ENCODE peak calls at places on chromosomes 13 and 19, in ten cellular contexts. One of them, this sample, is unnamed.

GRCh38 chr13:20428666-20429644 is 96.7 kb downstream of the CRYL1 start:
- DNase-seq in NCI-H1092 treated with DMSO at 0.1 percent for 48 hours: no peak
- DNase-seq in foreskin melanocyte: no peak
- DNase-seq in T-helper 2 cell: no peak
- DNase-seq in PC-9: peak; percentile 29
- DNase-seq in adipocyte: no peak
- DNase-seq in NCI-H1105: no peak
- DNase-seq in AML-193: no peak
- DNase-seq in fibroblast of mammary gland: peak; percentile 91
- DNase-seq in stimulated activated CD8-positive, alpha-beta memory T cell treated with anti-CD3 and anti-CD28 coated beads, Interleukin-12 subunit alpha, Interleukin-12 subunit beta, amount 100 ng/mL, for 4 hours: no peak
- DNase-seq in this sample: no peak

GRCh38 chr13:32187651-32188050 is 127.5 kb downstream of the ZAR1L start:
- DNase-seq in NCI-H1092 treated with DMSO at 0.1 percent for 48 hours: no peak
- DNase-seq in foreskin melanocyte: no peak
- DNase-seq in T-helper 2 cell: no peak
- DNase-seq in PC-9: no peak
- DNase-seq in adipocyte: no peak
- DNase-seq in NCI-H1105: no peak
- DNase-seq in AML-193: no peak
- DNase-seq in fibroblast of mammary gland: no peak
- DNase-seq in stimulated activated CD8-positive, alpha-beta memory T cell treated with anti-CD3 and anti-CD28 coated beads, Interleukin-12 subunit alpha, Interleukin-12 subunit beta, amount 100 ng/mL, for 4 hours: no peak
- DNase-seq in this sample: no peak

GRCh38 chr19:1360818-1361461 is 22.8 kb upstream of the NDUFS7 start:
- DNase-seq in NCI-H1092 treated with DMSO at 0.1 percent for 48 hours: peak; percentile 55
- DNase-seq in foreskin melanocyte: peak; percentile 61
- DNase-seq in T-helper 2 cell: no peak
- DNase-seq in PC-9: no peak
- DNase-seq in adipocyte: peak; percentile 78
- DNase-seq in NCI-H1105: peak; percentile 84
- DNase-seq in AML-193: peak; percentile 21
- DNase-seq in fibroblast of mammary gland: peak; percentile 90
- DNase-seq in stimulated activated CD8-positive, alpha-beta memory T cell treated with anti-CD3 and anti-CD28 coated beads, Interleukin-12 subunit alpha, Interleukin-12 subunit beta, amount 100 ng/mL, for 4 hours: no peak
- DNase-seq in this sample: peak; percentile 64

GRCh38 chr13:106690779-106691178 is 122.8 kb upstream of the ARGLU1 start:
- DNase-seq in NCI-H1092 treated with DMSO at 0.1 percent for 48 hours: no peak
- DNase-seq in foreskin melanocyte: no peak
- DNase-seq in T-helper 2 cell: no peak
- DNase-seq in PC-9: no peak
- DNase-seq in adipocyte: no peak
- DNase-seq in NCI-H1105: no peak
- DNase-seq in AML-193: no peak
- DNase-seq in fibroblast of mammary gland: no peak
- DNase-seq in stimulated activated CD8-positive, alpha-beta memory T cell treated with anti-CD3 and anti-CD28 coated beads, Interleukin-12 subunit alpha, Interleukin-12 subunit beta, amount 100 ng/mL, for 4 hours: no peak
- DNase-seq in this sample: no peak

GRCh38 chr13:109427148-109427547 is 359.2 kb downstream of the IRS2 start:
- DNase-seq in NCI-H1092 treated with DMSO at 0.1 percent for 48 hours: no peak
- DNase-seq in foreskin melanocyte: peak; percentile 56
- DNase-seq in T-helper 2 cell: no peak
- DNase-seq in PC-9: no peak
- DNase-seq in adipocyte: peak; percentile 13
- DNase-seq in NCI-H1105: no peak
- DNase-seq in AML-193: no peak
- DNase-seq in fibroblast of mammary gland: peak; percentile 70
- DNase-seq in stimulated activated CD8-positive, alpha-beta memory T cell treated with anti-CD3 and anti-CD28 coated beads, Interleukin-12 subunit alpha, Interleukin-12 subunit beta, amount 100 ng/mL, for 4 hours: no peak
- DNase-seq in this sample: no peak

GRCh38 chr19:10399878-10400277 is 3.5 kb downstream of the CDC37 start:
- DNase-seq in NCI-H1092 treated with DMSO at 0.1 percent for 48 hours: no peak
- DNase-seq in foreskin melanocyte: no peak
- DNase-seq in T-helper 2 cell: no peak
- DNase-seq in PC-9: no peak
- DNase-seq in adipocyte: no peak
- DNase-seq in NCI-H1105: no peak
- DNase-seq in AML-193: no peak
- DNase-seq in fibroblast of mammary gland: no peak
- DNase-seq in stimulated activated CD8-positive, alpha-beta memory T cell treated with anti-CD3 and anti-CD28 coated beads, Interleukin-12 subunit alpha, Interleukin-12 subunit beta, amount 100 ng/mL, for 4 hours: no peak
- DNase-seq in this sample: no peak

GRCh38 chr13:33289966-33290365 is 4.4 kb upstream of the STARD13 start:
- DNase-seq in NCI-H1092 treated with DMSO at 0.1 percent for 48 hours: no peak
- DNase-seq in foreskin melanocyte: no peak
- DNase-seq in T-helper 2 cell: no peak
- DNase-seq in PC-9: no peak
- DNase-seq in adipocyte: no peak
- DNase-seq in NCI-H1105: no peak
- DNase-seq in AML-193: no peak
- DNase-seq in fibroblast of mammary gland: no peak
- DNase-seq in stimulated activated CD8-positive, alpha-beta memory T cell treated with anti-CD3 and anti-CD28 coated beads, Interleukin-12 subunit alpha, Interleukin-12 subunit beta, amount 100 ng/mL, for 4 hours: no peak
- DNase-seq in this sample: no peak

GRCh38 chr13:29160862-29161261 is 340.7 kb downstream of the MTUS2 start:
- DNase-seq in NCI-H1092 treated with DMSO at 0.1 percent for 48 hours: no peak
- DNase-seq in foreskin melanocyte: no peak
- DNase-seq in T-helper 2 cell: no peak
- DNase-seq in PC-9: no peak
- DNase-seq in adipocyte: no peak
- DNase-seq in NCI-H1105: no peak
- DNase-seq in AML-193: no peak
- DNase-seq in fibroblast of mammary gland: no peak
- DNase-seq in stimulated activated CD8-positive, alpha-beta memory T cell treated with anti-CD3 and anti-CD28 coated beads, Interleukin-12 subunit alpha, Interleukin-12 subunit beta, amount 100 ng/mL, for 4 hours: no peak
- DNase-seq in this sample: peak; percentile 21

GRCh38 chr19:3778899-3779723 is 7.1 kb downstream of the MATK start:
- DNase-seq in NCI-H1092 treated with DMSO at 0.1 percent for 48 hours: no peak
- DNase-seq in foreskin melanocyte: no peak
- DNase-seq in T-helper 2 cell: no peak
- DNase-seq in PC-9: no peak
- DNase-seq in adipocyte: no peak
- DNase-seq in NCI-H1105: no peak
- DNase-seq in AML-193: no peak
- DNase-seq in fibroblast of mammary gland: no peak
- DNase-seq in stimulated activated CD8-positive, alpha-beta memory T cell treated with anti-CD3 and anti-CD28 coated beads, Interleukin-12 subunit alpha, Interleukin-12 subunit beta, amount 100 ng/mL, for 4 hours: no peak
- DNase-seq in this sample: no peak

GRCh38 chr13:72127031-72127430 is 260.0 kb upstream of the DACH1 start:
- DNase-seq in NCI-H1092 treated with DMSO at 0.1 percent for 48 hours: no peak
- DNase-seq in foreskin melanocyte: no peak
- DNase-seq in T-helper 2 cell: no peak
- DNase-seq in PC-9: no peak
- DNase-seq in adipocyte: no peak
- DNase-seq in NCI-H1105: no peak
- DNase-seq in AML-193: no peak
- DNase-seq in fibroblast of mammary gland: no peak
- DNase-seq in stimulated activated CD8-positive, alpha-beta memory T cell treated with anti-CD3 and anti-CD28 coated beads, Interleukin-12 subunit alpha, Interleukin-12 subunit beta, amount 100 ng/mL, for 4 hours: no peak
- DNase-seq in this sample: no peak

GRCh38 chr13:23679214-23679613 is 109.0 kb downstream of the TNFRSF19 start:
- DNase-seq in NCI-H1092 treated with DMSO at 0.1 percent for 48 hours: no peak
- DNase-seq in foreskin melanocyte: no peak
- DNase-seq in T-helper 2 cell: no peak
- DNase-seq in PC-9: no peak
- DNase-seq in adipocyte: no peak
- DNase-seq in NCI-H1105: no peak
- DNase-seq in AML-193: no peak
- DNase-seq in fibroblast of mammary gland: peak; percentile 53
- DNase-seq in stimulated activated CD8-positive, alpha-beta memory T cell treated with anti-CD3 and anti-CD28 coated beads, Interleukin-12 subunit alpha, Interleukin-12 subunit beta, amount 100 ng/mL, for 4 hours: no peak
- DNase-seq in this sample: no peak

GRCh38 chr13:45333973-45334922 is 6.7 kb downstream of the TPT1 start:
- DNase-seq in NCI-H1092 treated with DMSO at 0.1 percent for 48 hours: no peak
- DNase-seq in foreskin melanocyte: no peak
- DNase-seq in T-helper 2 cell: peak; percentile 54
- DNase-seq in PC-9: no peak
- DNase-seq in adipocyte: no peak
- DNase-seq in NCI-H1105: no peak
- DNase-seq in AML-193: peak; percentile 89
- DNase-seq in fibroblast of mammary gland: peak; percentile 62
- DNase-seq in stimulated activated CD8-positive, alpha-beta memory T cell treated with anti-CD3 and anti-CD28 coated beads, Interleukin-12 subunit alpha, Interleukin-12 subunit beta, amount 100 ng/mL, for 4 hours: no peak
- DNase-seq in this sample: no peak

GRCh38 chr13:28059214-28059613 is 41.2 kb downstream of the FLT3 start:
- DNase-seq in NCI-H1092 treated with DMSO at 0.1 percent for 48 hours: no peak
- DNase-seq in foreskin melanocyte: no peak
- DNase-seq in T-helper 2 cell: no peak
- DNase-seq in PC-9: no peak
- DNase-seq in adipocyte: peak; percentile 11
- DNase-seq in NCI-H1105: no peak
- DNase-seq in AML-193: peak; percentile 84
- DNase-seq in fibroblast of mammary gland: peak; percentile 38
- DNase-seq in stimulated activated CD8-positive, alpha-beta memory T cell treated with anti-CD3 and anti-CD28 coated beads, Interleukin-12 subunit alpha, Interleukin-12 subunit beta, amount 100 ng/mL, for 4 hours: no peak
- DNase-seq in this sample: peak; percentile 73

GRCh38 chr13:79482271-79482970 is 1.5 kb downstream of the NDFIP2 start:
- DNase-seq in NCI-H1092 treated with DMSO at 0.1 percent for 48 hours: no peak
- DNase-seq in foreskin melanocyte: no peak
- DNase-seq in T-helper 2 cell: no peak
- DNase-seq in PC-9: no peak
- DNase-seq in adipocyte: peak; percentile 55
- DNase-seq in NCI-H1105: no peak
- DNase-seq in AML-193: no peak
- DNase-seq in fibroblast of mammary gland: no peak
- DNase-seq in stimulated activated CD8-positive, alpha-beta memory T cell treated with anti-CD3 and anti-CD28 coated beads, Interleukin-12 subunit alpha, Interleukin-12 subunit beta, amount 100 ng/mL, for 4 hours: no peak
- DNase-seq in this sample: no peak

GRCh38 chr13:30364133-30364532 is 56.8 kb upstream of the KATNAL1 start:
- DNase-seq in NCI-H1092 treated with DMSO at 0.1 percent for 48 hours: no peak
- DNase-seq in foreskin melanocyte: no peak
- DNase-seq in T-helper 2 cell: no peak
- DNase-seq in PC-9: no peak
- DNase-seq in adipocyte: no peak
- DNase-seq in NCI-H1105: no peak
- DNase-seq in AML-193: no peak
- DNase-seq in fibroblast of mammary gland: no peak
- DNase-seq in stimulated activated CD8-positive, alpha-beta memory T cell treated with anti-CD3 and anti-CD28 coated beads, Interleukin-12 subunit alpha, Interleukin-12 subunit beta, amount 100 ng/mL, for 4 hours: no peak
- DNase-seq in this sample: no peak

GRCh38 chr13:30526612-30527217 is 61.0 kb upstream of the HMGB1 start:
- DNase-seq in NCI-H1092 treated with DMSO at 0.1 percent for 48 hours: no peak
- DNase-seq in foreskin melanocyte: peak; percentile 12
- DNase-seq in T-helper 2 cell: no peak
- DNase-seq in PC-9: no peak
- DNase-seq in adipocyte: no peak
- DNase-seq in NCI-H1105: no peak
- DNase-seq in AML-193: no peak
- DNase-seq in fibroblast of mammary gland: peak; percentile 32
- DNase-seq in stimulated activated CD8-positive, alpha-beta memory T cell treated with anti-CD3 and anti-CD28 coated beads, Interleukin-12 subunit alpha, Interleukin-12 subunit beta, amount 100 ng/mL, for 4 hours: no peak
- DNase-seq in this sample: no peak

GRCh38 chr19:21835810-21836444 is at the start of gene ZNF43:
- DNase-seq in NCI-H1092 treated with DMSO at 0.1 percent for 48 hours: peak; percentile 89
- DNase-seq in foreskin melanocyte: peak; percentile 92
- DNase-seq in T-helper 2 cell: peak; percentile 86
- DNase-seq in PC-9: peak; percentile 89
- DNase-seq in adipocyte: peak; percentile 93
- DNase-seq in NCI-H1105: peak; percentile 97
- DNase-seq in AML-193: peak; percentile 95
- DNase-seq in fibroblast of mammary gland: peak; percentile 94
- DNase-seq in stimulated activated CD8-positive, alpha-beta memory T cell treated with anti-CD3 and anti-CD28 coated beads, Interleukin-12 subunit alpha, Interleukin-12 subunit beta, amount 100 ng/mL, for 4 hours: peak; percentile 77
- DNase-seq in this sample: no peak

GRCh38 chr19:37572203-37572602 is 22.4 kb downstream of the ZNF571 start:
- DNase-seq in NCI-H1092 treated with DMSO at 0.1 percent for 48 hours: no peak
- DNase-seq in foreskin melanocyte: no peak
- DNase-seq in T-helper 2 cell: no peak
- DNase-seq in PC-9: no peak
- DNase-seq in adipocyte: no peak
- DNase-seq in NCI-H1105: no peak
- DNase-seq in AML-193: no peak
- DNase-seq in fibroblast of mammary gland: peak; percentile 68
- DNase-seq in stimulated activated CD8-positive, alpha-beta memory T cell treated with anti-CD3 and anti-CD28 coated beads, Interleukin-12 subunit alpha, Interleukin-12 subunit beta, amount 100 ng/mL, for 4 hours: no peak
- DNase-seq in this sample: no peak

GRCh38 chr19:7789447-7789846 is 26.4 kb downstream of the CLEC4M start:
- DNase-seq in NCI-H1092 treated with DMSO at 0.1 percent for 48 hours: no peak
- DNase-seq in foreskin melanocyte: no peak
- DNase-seq in T-helper 2 cell: no peak
- DNase-seq in PC-9: no peak
- DNase-seq in adipocyte: no peak
- DNase-seq in NCI-H1105: peak; percentile 45
- DNase-seq in AML-193: no peak
- DNase-seq in fibroblast of mammary gland: no peak
- DNase-seq in stimulated activated CD8-positive, alpha-beta memory T cell treated with anti-CD3 and anti-CD28 coated beads, Interleukin-12 subunit alpha, Interleukin-12 subunit beta, amount 100 ng/mL, for 4 hours: peak; percentile 15
- DNase-seq in this sample: no peak

GRCh38 chr13:40490086-40490723 is 176.2 kb downstream of the FOXO1 start:
- DNase-seq in NCI-H1092 treated with DMSO at 0.1 percent for 48 hours: no peak
- DNase-seq in foreskin melanocyte: no peak
- DNase-seq in T-helper 2 cell: no peak
- DNase-seq in PC-9: no peak
- DNase-seq in adipocyte: no peak
- DNase-seq in NCI-H1105: peak; percentile 16
- DNase-seq in AML-193: no peak
- DNase-seq in fibroblast of mammary gland: no peak
- DNase-seq in stimulated activated CD8-positive, alpha-beta memory T cell treated with anti-CD3 and anti-CD28 coated beads, Interleukin-12 subunit alpha, Interleukin-12 subunit beta, amount 100 ng/mL, for 4 hours: no peak
- DNase-seq in this sample: no peak

GRCh38 chr19:32041681-32042292 is 303.6 kb upstream of the ZNF507 start:
- DNase-seq in NCI-H1092 treated with DMSO at 0.1 percent for 48 hours: no peak
- DNase-seq in foreskin melanocyte: peak; percentile 8
- DNase-seq in T-helper 2 cell: no peak
- DNase-seq in PC-9: no peak
- DNase-seq in adipocyte: peak; percentile 4
- DNase-seq in NCI-H1105: no peak
- DNase-seq in AML-193: no peak
- DNase-seq in fibroblast of mammary gland: peak; percentile 31
- DNase-seq in stimulated activated CD8-positive, alpha-beta memory T cell treated with anti-CD3 and anti-CD28 coated beads, Interleukin-12 subunit alpha, Interleukin-12 subunit beta, amount 100 ng/mL, for 4 hours: no peak
- DNase-seq in this sample: peak; percentile 1

GRCh38 chr13:101025925-101026324 is 351.3 kb upstream of the TMTC4 start:
- DNase-seq in NCI-H1092 treated with DMSO at 0.1 percent for 48 hours: no peak
- DNase-seq in foreskin melanocyte: no peak
- DNase-seq in T-helper 2 cell: no peak
- DNase-seq in PC-9: no peak
- DNase-seq in adipocyte: no peak
- DNase-seq in NCI-H1105: no peak
- DNase-seq in AML-193: no peak
- DNase-seq in fibroblast of mammary gland: no peak
- DNase-seq in stimulated activated CD8-positive, alpha-beta memory T cell treated with anti-CD3 and anti-CD28 coated beads, Interleukin-12 subunit alpha, Interleukin-12 subunit beta, amount 100 ng/mL, for 4 hours: no peak
- DNase-seq in this sample: no peak

GRCh38 chr19:29449371-29449770 is 76.4 kb upstream of the VSTM2B start:
- DNase-seq in NCI-H1092 treated with DMSO at 0.1 percent for 48 hours: no peak
- DNase-seq in foreskin melanocyte: no peak
- DNase-seq in T-helper 2 cell: no peak
- DNase-seq in PC-9: no peak
- DNase-seq in adipocyte: no peak
- DNase-seq in NCI-H1105: no peak
- DNase-seq in AML-193: no peak
- DNase-seq in fibroblast of mammary gland: no peak
- DNase-seq in stimulated activated CD8-positive, alpha-beta memory T cell treated with anti-CD3 and anti-CD28 coated beads, Interleukin-12 subunit alpha, Interleukin-12 subunit beta, amount 100 ng/mL, for 4 hours: no peak
- DNase-seq in this sample: no peak

GRCh38 chr13:92074658-92075057 is 676.2 kb downstream of the GPC5 start:
- DNase-seq in NCI-H1092 treated with DMSO at 0.1 percent for 48 hours: peak; percentile 40
- DNase-seq in foreskin melanocyte: no peak
- DNase-seq in T-helper 2 cell: no peak
- DNase-seq in PC-9: no peak
- DNase-seq in adipocyte: no peak
- DNase-seq in NCI-H1105: no peak
- DNase-seq in AML-193: peak; percentile 46
- DNase-seq in fibroblast of mammary gland: no peak
- DNase-seq in stimulated activated CD8-positive, alpha-beta memory T cell treated with anti-CD3 and anti-CD28 coated beads, Interleukin-12 subunit alpha, Interleukin-12 subunit beta, amount 100 ng/mL, for 4 hours: no peak
- DNase-seq in this sample: peak; percentile 13

GRCh38 chr19:6424190-6424938 is at the start of gene KHSRP:
- DNase-seq in NCI-H1092 treated with DMSO at 0.1 percent for 48 hours: no peak
- DNase-seq in foreskin melanocyte: no peak
- DNase-seq in T-helper 2 cell: peak; percentile 6
- DNase-seq in PC-9: no peak
- DNase-seq in adipocyte: peak; percentile 48
- DNase-seq in NCI-H1105: peak; percentile 54
- DNase-seq in AML-193: no peak
- DNase-seq in fibroblast of mammary gland: no peak
- DNase-seq in stimulated activated CD8-positive, alpha-beta memory T cell treated with anti-CD3 and anti-CD28 coated beads, Interleukin-12 subunit alpha, Interleukin-12 subunit beta, amount 100 ng/mL, for 4 hours: peak; percentile 34
- DNase-seq in this sample: no peak

GRCh38 chr13:106566682-106567420 is 1.1 kb downstream of the ARGLU1 start:
- DNase-seq in NCI-H1092 treated with DMSO at 0.1 percent for 48 hours: peak; percentile 64
- DNase-seq in foreskin melanocyte: peak; percentile 53
- DNase-seq in T-helper 2 cell: peak; percentile 11
- DNase-seq in PC-9: peak; percentile 51
- DNase-seq in adipocyte: peak; percentile 80
- DNase-seq in NCI-H1105: peak; percentile 64
- DNase-seq in AML-193: peak; percentile 63
- DNase-seq in fibroblast of mammary gland: peak; percentile 64
- DNase-seq in stimulated activated CD8-positive, alpha-beta memory T cell treated with anti-CD3 and anti-CD28 coated beads, Interleukin-12 subunit alpha, Interleukin-12 subunit beta, amount 100 ng/mL, for 4 hours: peak; percentile 10
- DNase-seq in this sample: peak; percentile 79

GRCh38 chr13:65028101-65028500 is 2202.0 kb downstream of the PCDH9 start:
- DNase-seq in NCI-H1092 treated with DMSO at 0.1 percent for 48 hours: no peak
- DNase-seq in foreskin melanocyte: no peak
- DNase-seq in T-helper 2 cell: no peak
- DNase-seq in PC-9: no peak
- DNase-seq in adipocyte: no peak
- DNase-seq in NCI-H1105: no peak
- DNase-seq in AML-193: no peak
- DNase-seq in fibroblast of mammary gland: no peak
- DNase-seq in stimulated activated CD8-positive, alpha-beta memory T cell treated with anti-CD3 and anti-CD28 coated beads, Interleukin-12 subunit alpha, Interleukin-12 subunit beta, amount 100 ng/mL, for 4 hours: no peak
- DNase-seq in this sample: no peak

This sample was measured in HL-60.